ENCODE peak calls at places on chromosomes 13 and 19, in five cellular contexts. One of them, this sample, is unnamed.

GRCh38 chr19:7917292-7918061 is 2.7 kb upstream of the SNAPC2 start:
- DNase-seq in ELR: peak
- DNase-seq in mesothelial cell of epicardium: peak
- DNase-seq in HT-29: no peak
- DNase-seq in osteocyte: no peak
- DNase-seq in this sample: peak

GRCh38 chr13:93227906-93228801 is 1.5 kb downstream of the GPC6 start:
- DNase-seq in osteocyte: peak
- DNase-seq in HT-29: no peak
- DNase-seq in ELR: peak
- DNase-seq in mesothelial cell of epicardium: peak
- DNase-seq in this sample: peak

GRCh38 chr19:10863107-10863700 is 8.1 kb upstream of the CARM1 start:
- DNase-seq in osteocyte: no peak
- DNase-seq in mesothelial cell of epicardium: no peak
- DNase-seq in HT-29: no peak
- DNase-seq in ELR: peak
- DNase-seq in this sample: peak

GRCh38 chr19:2765376-2765775 is 17.7 kb downstream of the SGTA start:
- DNase-seq in ELR: no peak
- DNase-seq in mesothelial cell of epicardium: no peak
- DNase-seq in osteocyte: no peak
- DNase-seq in HT-29: no peak
- DNase-seq in this sample: no peak

GRCh38 chr13:24209138-24209537 is 48.6 kb downstream of the SPATA13 start:
- DNase-seq in osteocyte: no peak
- DNase-seq in ELR: no peak
- DNase-seq in mesothelial cell of epicardium: no peak
- DNase-seq in HT-29: no peak
- DNase-seq in this sample: no peak

GRCh38 chr13:75739244-75739868 is 103.2 kb downstream of the LMO7 start:
- DNase-seq in osteocyte: no peak
- DNase-seq in mesothelial cell of epicardium: no peak
- DNase-seq in ELR: peak
- DNase-seq in HT-29: no peak
- DNase-seq in this sample: no peak

GRCh38 chr19:28731113-28731512 is 481.8 kb downstream of the UQCRFS1 start:
- DNase-seq in osteocyte: no peak
- DNase-seq in HT-29: no peak
- DNase-seq in mesothelial cell of epicardium: no peak
- DNase-seq in ELR: no peak
- DNase-seq in this sample: no peak

GRCh38 chr13:94966380-94966779 is 254.0 kb upstream of the SOX21 start:
- DNase-seq in osteocyte: no peak
- DNase-seq in HT-29: no peak
- DNase-seq in ELR: no peak
- DNase-seq in mesothelial cell of epicardium: no peak
- DNase-seq in this sample: peak

GRCh38 chr13:75416327-75417005 is 65.5 kb downstream of the TBC1D4 start:
- DNase-seq in mesothelial cell of epicardium: no peak
- DNase-seq in HT-29: no peak
- DNase-seq in ELR: no peak
- DNase-seq in osteocyte: no peak
- DNase-seq in this sample: no peak

GRCh38 chr13:113013303-113013702 is 44.3 kb downstream of the MCF2L start:
- DNase-seq in ELR: no peak
- DNase-seq in HT-29: peak
- DNase-seq in mesothelial cell of epicardium: no peak
- DNase-seq in osteocyte: no peak
- DNase-seq in this sample: no peak

GRCh38 chr19:45591004-45591637 is 6.5 kb upstream of the OPA3 start:
- DNase-seq in HT-29: peak
- DNase-seq in ELR: peak
- DNase-seq in mesothelial cell of epicardium: peak
- DNase-seq in osteocyte: no peak
- DNase-seq in this sample: peak

GRCh38 chr19:45952341-45952690 is 21.3 kb downstream of the NOVA2 start:
- DNase-seq in HT-29: no peak
- DNase-seq in osteocyte: no peak
- DNase-seq in ELR: no peak
- DNase-seq in mesothelial cell of epicardium: no peak
- DNase-seq in this sample: no peak

GRCh38 chr13:96850538-96850937 is 143.7 kb downstream of the OXGR1 start:
- DNase-seq in ELR: no peak
- DNase-seq in HT-29: no peak
- DNase-seq in osteocyte: no peak
- DNase-seq in mesothelial cell of epicardium: no peak
- DNase-seq in this sample: no peak

GRCh38 chr13:101424381-101425155 is 8.3 kb upstream of the NALCN start:
- DNase-seq in ELR: peak
- DNase-seq in mesothelial cell of epicardium: no peak
- DNase-seq in HT-29: no peak
- DNase-seq in osteocyte: no peak
- DNase-seq in this sample: no peak

GRCh38 chr13:102836471-102836870 is 9.4 kb upstream of the ERCC5 start:
- DNase-seq in HT-29: no peak
- DNase-seq in mesothelial cell of epicardium: no peak
- DNase-seq in osteocyte: no peak
- DNase-seq in ELR: no peak
- DNase-seq in this sample: no peak

GRCh38 chr13:83496501-83496900 is 385.8 kb downstream of the SLITRK1 start:
- DNase-seq in HT-29: no peak
- DNase-seq in osteocyte: no peak
- DNase-seq in ELR: no peak
- DNase-seq in mesothelial cell of epicardium: no peak
- DNase-seq in this sample: no peak